ENCODE peak calls at places on chromosomes 11 and 22, in nine cellular contexts. One of them, this sample, is unnamed.

GRCh38 chr11:3106736-3107524 is 49.7 kb upstream of the CARS1 start:
- DNase-seq in IMR-90: no peak
- DNase-seq in transverse colon: no peak
- DNase-seq in SJSA1: no peak
- DNase-seq in kidney: peak; percentile 60
- DNase-seq in neural progenitor cell: no peak
- DNase-seq in body of pancreas: no peak
- DNase-seq in thoracic aorta: no peak
- DNase-seq in mucosa of descending colon: no peak
- DNase-seq in this sample: peak; percentile 63

GRCh38 chr11:79086056-79086455 is 354.8 kb downstream of the TENM4 start:
- DNase-seq in body of pancreas: no peak
- DNase-seq in kidney: no peak
- DNase-seq in SJSA1: no peak
- DNase-seq in transverse colon: no peak
- DNase-seq in thoracic aorta: no peak
- DNase-seq in mucosa of descending colon: no peak
- DNase-seq in IMR-90: no peak
- DNase-seq in neural progenitor cell: no peak
- DNase-seq in this sample: no peak

GRCh38 chr11:131969261-131969660 is 598.8 kb downstream of the NTM start:
- DNase-seq in kidney: no peak
- DNase-seq in mucosa of descending colon: no peak
- DNase-seq in thoracic aorta: no peak
- DNase-seq in IMR-90: no peak
- DNase-seq in neural progenitor cell: no peak
- DNase-seq in transverse colon: no peak
- DNase-seq in SJSA1: no peak
- DNase-seq in body of pancreas: no peak
- DNase-seq in this sample: no peak

GRCh38 chr11:130243816-130244215 is 70.9 kb downstream of the ZBTB44 start:
- DNase-seq in thoracic aorta: no peak
- DNase-seq in kidney: no peak
- DNase-seq in IMR-90: no peak
- DNase-seq in neural progenitor cell: no peak
- DNase-seq in body of pancreas: no peak
- DNase-seq in mucosa of descending colon: no peak
- DNase-seq in SJSA1: no peak
- DNase-seq in transverse colon: no peak
- DNase-seq in this sample: no peak

GRCh38 chr22:20919718-20920117 is 2.5 kb downstream of the CRKL start:
- DNase-seq in kidney: no peak
- DNase-seq in body of pancreas: no peak
- DNase-seq in thoracic aorta: no peak
- DNase-seq in neural progenitor cell: no peak
- DNase-seq in mucosa of descending colon: no peak
- DNase-seq in SJSA1: no peak
- DNase-seq in transverse colon: no peak
- DNase-seq in IMR-90: no peak
- DNase-seq in this sample: no peak

GRCh38 chr11:80122211-80122610 is 681.4 kb upstream of the TENM4 start:
- DNase-seq in SJSA1: no peak
- DNase-seq in body of pancreas: no peak
- DNase-seq in kidney: no peak
- DNase-seq in IMR-90: no peak
- DNase-seq in transverse colon: no peak
- DNase-seq in thoracic aorta: no peak
- DNase-seq in mucosa of descending colon: no peak
- DNase-seq in neural progenitor cell: no peak
- DNase-seq in this sample: no peak

GRCh38 chr11:75100314-75100713 is 3.6 kb upstream of the OR2AT4 start:
- DNase-seq in SJSA1: peak; percentile 39
- DNase-seq in transverse colon: no peak
- DNase-seq in thoracic aorta: no peak
- DNase-seq in neural progenitor cell: no peak
- DNase-seq in IMR-90: peak; percentile 81
- DNase-seq in body of pancreas: no peak
- DNase-seq in mucosa of descending colon: no peak
- DNase-seq in kidney: no peak
- DNase-seq in this sample: no peak

GRCh38 chr11:67056640-67057409 is at the start of gene RHOD:
- DNase-seq in mucosa of descending colon: peak; percentile 79
- DNase-seq in IMR-90: no peak
- DNase-seq in transverse colon: peak; percentile 79
- DNase-seq in SJSA1: no peak
- DNase-seq in body of pancreas: peak; percentile 81
- DNase-seq in thoracic aorta: no peak
- DNase-seq in neural progenitor cell: peak; percentile 82
- DNase-seq in kidney: peak; percentile 87
- DNase-seq in this sample: no peak

GRCh38 chr11:1090600-1091331 is 16.1 kb downstream of the MUC2 start:
- DNase-seq in IMR-90: no peak
- DNase-seq in thoracic aorta: no peak
- DNase-seq in transverse colon: no peak
- DNase-seq in SJSA1: no peak
- DNase-seq in neural progenitor cell: no peak
- DNase-seq in kidney: peak; percentile 55
- DNase-seq in mucosa of descending colon: peak; percentile 28
- DNase-seq in body of pancreas: no peak
- DNase-seq in this sample: no peak

GRCh38 chr11:75931124-75931523 is 116.1 kb downstream of the UVRAG start:
- DNase-seq in body of pancreas: no peak
- DNase-seq in mucosa of descending colon: no peak
- DNase-seq in neural progenitor cell: no peak
- DNase-seq in transverse colon: no peak
- DNase-seq in thoracic aorta: no peak
- DNase-seq in SJSA1: no peak
- DNase-seq in kidney: no peak
- DNase-seq in IMR-90: peak; percentile 68
- DNase-seq in this sample: no peak

GRCh38 chr22:46612904-46613605 is 7.1 kb upstream of the GRAMD4 start:
- DNase-seq in mucosa of descending colon: peak; percentile 78
- DNase-seq in IMR-90: no peak
- DNase-seq in neural progenitor cell: no peak
- DNase-seq in thoracic aorta: no peak
- DNase-seq in body of pancreas: no peak
- DNase-seq in SJSA1: no peak
- DNase-seq in kidney: peak; percentile 76
- DNase-seq in transverse colon: peak; percentile 69
- DNase-seq in this sample: no peak

GRCh38 chr22:23383491-23384450 is 196.3 kb downstream of the IGLL1 start:
- DNase-seq in IMR-90: no peak
- DNase-seq in thoracic aorta: no peak
- DNase-seq in SJSA1: no peak
- DNase-seq in body of pancreas: no peak
- DNase-seq in transverse colon: no peak
- DNase-seq in kidney: peak; percentile 77
- DNase-seq in neural progenitor cell: peak; percentile 71
- DNase-seq in mucosa of descending colon: no peak
- DNase-seq in this sample: no peak

GRCh38 chr11:93131709-93132108 is 66.1 kb downstream of the SLC36A4 start:
- DNase-seq in kidney: no peak
- DNase-seq in neural progenitor cell: peak; percentile 57
- DNase-seq in SJSA1: no peak
- DNase-seq in body of pancreas: no peak
- DNase-seq in IMR-90: no peak
- DNase-seq in thoracic aorta: no peak
- DNase-seq in mucosa of descending colon: no peak
- DNase-seq in transverse colon: no peak
- DNase-seq in this sample: no peak

GRCh38 chr22:27719033-27719341 is 82.6 kb downstream of the MN1 start:
- DNase-seq in body of pancreas: no peak
- DNase-seq in IMR-90: no peak
- DNase-seq in thoracic aorta: no peak
- DNase-seq in neural progenitor cell: no peak
- DNase-seq in kidney: no peak
- DNase-seq in transverse colon: no peak
- DNase-seq in SJSA1: no peak
- DNase-seq in mucosa of descending colon: no peak
- DNase-seq in this sample: no peak

GRCh38 chr22:36465232-36466021 is 16.0 kb downstream of the TXN2 start:
- DNase-seq in mucosa of descending colon: peak; percentile 79
- DNase-seq in kidney: peak; percentile 95
- DNase-seq in transverse colon: peak; percentile 80
- DNase-seq in body of pancreas: peak; percentile 99
- DNase-seq in thoracic aorta: no peak
- DNase-seq in IMR-90: peak; percentile 93
- DNase-seq in SJSA1: peak; percentile 93
- DNase-seq in neural progenitor cell: no peak
- DNase-seq in this sample: peak; percentile 92

GRCh38 chr22:48707749-48708557 is 1119.7 kb downstream of the BRD1 start:
- DNase-seq in neural progenitor cell: no peak
- DNase-seq in body of pancreas: no peak
- DNase-seq in kidney: peak; percentile 65
- DNase-seq in transverse colon: no peak
- DNase-seq in SJSA1: no peak
- DNase-seq in thoracic aorta: no peak
- DNase-seq in mucosa of descending colon: no peak
- DNase-seq in IMR-90: no peak
- DNase-seq in this sample: peak; percentile 57

GRCh38 chr11:133967599-133968238 is 11.0 kb upstream of the IGSF9B start:
- DNase-seq in kidney: no peak
- DNase-seq in body of pancreas: no peak
- DNase-seq in thoracic aorta: no peak
- DNase-seq in mucosa of descending colon: no peak
- DNase-seq in SJSA1: no peak
- DNase-seq in neural progenitor cell: no peak
- DNase-seq in IMR-90: no peak
- DNase-seq in transverse colon: no peak
- DNase-seq in this sample: no peak

GRCh38 chr11:75380716-75381420 is 18.4 kb upstream of the RPS3 start:
- DNase-seq in kidney: no peak
- DNase-seq in neural progenitor cell: no peak
- DNase-seq in mucosa of descending colon: peak; percentile 71
- DNase-seq in thoracic aorta: no peak
- DNase-seq in body of pancreas: peak; percentile 57
- DNase-seq in SJSA1: no peak
- DNase-seq in transverse colon: peak; percentile 61
- DNase-seq in IMR-90: no peak
- DNase-seq in this sample: peak; percentile 68

GRCh38 chr22:25363474-25363873 is 144.0 kb downstream of the CRYBB2 start:
- DNase-seq in transverse colon: no peak
- DNase-seq in SJSA1: no peak
- DNase-seq in mucosa of descending colon: no peak
- DNase-seq in neural progenitor cell: no peak
- DNase-seq in IMR-90: no peak
- DNase-seq in body of pancreas: peak; percentile 3
- DNase-seq in kidney: peak; percentile 16
- DNase-seq in thoracic aorta: no peak
- DNase-seq in this sample: peak; percentile 14

GRCh38 chr22:25364736-25365241 is 145.3 kb downstream of the CRYBB2 start:
- DNase-seq in neural progenitor cell: no peak
- DNase-seq in body of pancreas: peak; percentile 4
- DNase-seq in thoracic aorta: no peak
- DNase-seq in kidney: peak; percentile 61
- DNase-seq in SJSA1: no peak
- DNase-seq in mucosa of descending colon: peak; percentile 78
- DNase-seq in transverse colon: peak; percentile 70
- DNase-seq in IMR-90: peak; percentile 20
- DNase-seq in this sample: peak; percentile 56

GRCh38 chr22:25365491-25366261 is 146.2 kb downstream of the CRYBB2 start:
- DNase-seq in kidney: peak; percentile 79
- DNase-seq in SJSA1: no peak
- DNase-seq in thoracic aorta: no peak
- DNase-seq in body of pancreas: no peak
- DNase-seq in transverse colon: no peak
- DNase-seq in neural progenitor cell: no peak
- DNase-seq in IMR-90: no peak
- DNase-seq in mucosa of descending colon: peak; percentile 47
- DNase-seq in this sample: peak; percentile 58

GRCh38 chr22:25362883-25363240 is 143.4 kb downstream of the CRYBB2 start:
- DNase-seq in transverse colon: no peak
- DNase-seq in body of pancreas: peak; percentile 10
- DNase-seq in IMR-90: no peak
- DNase-seq in mucosa of descending colon: peak; percentile 32
- DNase-seq in thoracic aorta: no peak
- DNase-seq in kidney: no peak
- DNase-seq in SJSA1: no peak
- DNase-seq in neural progenitor cell: no peak
- DNase-seq in this sample: no peak

DNA sequence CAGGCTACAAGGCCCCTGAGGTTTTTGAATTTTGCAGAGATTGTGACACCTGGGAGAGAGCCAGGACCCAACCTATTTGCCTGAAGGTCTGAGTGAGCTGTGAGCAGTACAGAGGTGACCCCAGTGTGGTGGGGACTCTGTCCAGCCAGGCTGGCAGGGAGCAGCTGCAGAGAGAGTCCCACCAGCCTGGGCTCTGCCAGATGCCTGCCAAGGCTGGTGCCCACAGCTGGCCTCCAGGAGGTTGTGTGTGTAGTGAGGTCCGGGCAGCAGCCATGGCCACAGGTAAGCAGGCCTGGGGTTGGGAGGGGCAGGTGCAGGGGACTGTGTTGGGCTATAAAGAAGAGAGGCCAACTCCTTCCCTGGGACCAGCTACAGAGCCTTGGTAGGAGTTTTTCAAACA is 144.8 kb downstream of the CRYBB2 start:
- DNase-seq in kidney: peak; percentile 33
- DNase-seq in mucosa of descending colon: peak; percentile 57
- DNase-seq in thoracic aorta: no peak
- DNase-seq in IMR-90: no peak
- DNase-seq in body of pancreas: peak; percentile 10
- DNase-seq in neural progenitor cell: no peak
- DNase-seq in transverse colon: peak; percentile 23
- DNase-seq in SJSA1: no peak
- DNase-seq in this sample: peak; percentile 32
- H3K4me1 ChIP-seq in kidney: peaks cover 18% of the 10 kb centered on the region
- H3K4me1 ChIP-seq in mucosa of descending colon: peaks cover 38% of the 10 kb centered on the region
- H3K4me1 ChIP-seq in thoracic aorta: peaks cover 3% of the 10 kb centered on the region
- H3K4me1 ChIP-seq in IMR-90: peaks cover 13% of the 10 kb centered on the region
- H3K4me1 ChIP-seq in body of pancreas: peaks cover 6% of the 10 kb centered on the region
- H3K4me1 ChIP-seq in neural progenitor cell: no peaks in the 10 kb centered on the region
- H3K4me1 ChIP-seq in transverse colon: peaks cover 5% of the 10 kb centered on the region
- H3K4me1 ChIP-seq in SJSA1: peaks cover 51% of the 10 kb centered on the region
- H3K4me1 ChIP-seq in this sample: peaks cover 8% of the 10 kb centered on the region

GRCh38 chr11:18369398-18369797 is 25.0 kb upstream of the LDHA start:
- DNase-seq in thoracic aorta: no peak
- DNase-seq in body of pancreas: no peak
- DNase-seq in neural progenitor cell: no peak
- DNase-seq in transverse colon: no peak
- DNase-seq in kidney: no peak
- DNase-seq in mucosa of descending colon: no peak
- DNase-seq in IMR-90: no peak
- DNase-seq in SJSA1: no peak
- DNase-seq in this sample: no peak
- H3K4me1 ChIP-seq in thoracic aorta: no peaks in the 10 kb centered on the region
- H3K4me1 ChIP-seq in body of pancreas: no peaks in the 10 kb centered on the region
- H3K4me1 ChIP-seq in neural progenitor cell: no peaks in the 10 kb centered on the region
- H3K4me1 ChIP-seq in transverse colon: no peaks in the 10 kb centered on the region
- H3K4me1 ChIP-seq in kidney: no peaks in the 10 kb centered on the region
- H3K4me1 ChIP-seq in mucosa of descending colon: no peaks in the 10 kb centered on the region
- H3K4me1 ChIP-seq in IMR-90: no peaks in the 10 kb centered on the region
- H3K4me1 ChIP-seq in SJSA1: peaks cover 3% of the 10 kb centered on the region
- H3K4me1 ChIP-seq in this sample: no peaks in the 10 kb centered on the region

GRCh38 chr11:11580012-11580411 is 41.8 kb downstream of the GALNT18 start:
- DNase-seq in body of pancreas: no peak
- DNase-seq in transverse colon: no peak
- DNase-seq in thoracic aorta: no peak
- DNase-seq in SJSA1: peak; percentile 19
- DNase-seq in kidney: no peak
- DNase-seq in IMR-90: no peak
- DNase-seq in neural progenitor cell: no peak
- DNase-seq in mucosa of descending colon: no peak
- DNase-seq in this sample: no peak
- H3K4me1 ChIP-seq in body of pancreas: peaks cover 16% of the 10 kb centered on the region
- H3K4me1 ChIP-seq in transverse colon: no peaks in the 10 kb centered on the region
- H3K4me1 ChIP-seq in thoracic aorta: peaks cover 16% of the 10 kb centered on the region
- H3K4me1 ChIP-seq in SJSA1: peaks cover 34% of the 10 kb centered on the region
- H3K4me1 ChIP-seq in kidney: peaks cover 28% of the 10 kb centered on the region
- H3K4me1 ChIP-seq in IMR-90: peaks cover 2% of the 10 kb centered on the region
- H3K4me1 ChIP-seq in neural progenitor cell: peaks cover 37% of the 10 kb centered on the region
- H3K4me1 ChIP-seq in mucosa of descending colon: no peaks in the 10 kb centered on the region
- H3K4me1 ChIP-seq in this sample: no peaks in the 10 kb centered on the region

GRCh38 chr11:12216542-12217422 is 106.4 kb downstream of the MICAL2 start:
- DNase-seq in transverse colon: no peak
- DNase-seq in IMR-90: peak; percentile 36
- DNase-seq in kidney: no peak
- DNase-seq in mucosa of descending colon: no peak
- DNase-seq in neural progenitor cell: no peak
- DNase-seq in thoracic aorta: no peak
- DNase-seq in body of pancreas: peak; percentile 65
- DNase-seq in SJSA1: no peak
- DNase-seq in this sample: no peak
- H3K4me1 ChIP-seq in transverse colon: peaks cover 38% of the 10 kb centered on the region
- H3K4me1 ChIP-seq in IMR-90: peaks cover 34% of the 10 kb centered on the region
- H3K4me1 ChIP-seq in kidney: no peaks in the 10 kb centered on the region
- H3K4me1 ChIP-seq in mucosa of descending colon: peaks cover 6% of the 10 kb centered on the region
- H3K4me1 ChIP-seq in neural progenitor cell: peaks cover 7% of the 10 kb centered on the region
- H3K4me1 ChIP-seq in thoracic aorta: peaks cover 30% of the 10 kb centered on the region
- H3K4me1 ChIP-seq in body of pancreas: peaks cover 59% of the 10 kb centered on the region
- H3K4me1 ChIP-seq in SJSA1: peaks cover 16% of the 10 kb centered on the region
- H3K4me1 ChIP-seq in this sample: peaks cover 84% of the 10 kb centered on the region